ENCODE peak calls at places on chromosome 12, in six cellular contexts. One of them, this sample, is unnamed.

GRCh38 chr12:28827841-28828240 is 321.2 kb upstream of the FAR2 start:
- DNase-seq in A549: no peak
- DNase-seq in neural progenitor cell: no peak
- DNase-seq in mammary epithelial cell: no peak
- DNase-seq in AG09309: no peak
- DNase-seq in GM13977: no peak
- DNase-seq in this sample: no peak

GRCh38 chr12:117643971-117644370 is 282.5 kb upstream of the NOS1 start:
- DNase-seq in A549: no peak
- DNase-seq in neural progenitor cell: no peak
- DNase-seq in mammary epithelial cell: no peak
- DNase-seq in AG09309: no peak
- DNase-seq in GM13977: no peak
- DNase-seq in this sample: no peak

GRCh38 chr12:6697584-6698351 is 2.8 kb downstream of the PIANP start:
- DNase-seq in A549: peak
- DNase-seq in neural progenitor cell: peak
- DNase-seq in mammary epithelial cell: peak
- DNase-seq in AG09309: peak
- DNase-seq in GM13977: peak
- DNase-seq in this sample: no peak

GRCh38 chr12:40106655-40107054 is 774 bp upstream of the SLC2A13 start:
- DNase-seq in A549: no peak
- DNase-seq in neural progenitor cell: no peak
- DNase-seq in mammary epithelial cell: no peak
- DNase-seq in AG09309: no peak
- DNase-seq in GM13977: no peak
- DNase-seq in this sample: no peak

GRCh38 chr12:9864913-9865675 is 4.1 kb downstream of the CLEC2B start:
- DNase-seq in A549: no peak
- DNase-seq in neural progenitor cell: no peak
- DNase-seq in mammary epithelial cell: no peak
- DNase-seq in AG09309: no peak
- DNase-seq in GM13977: no peak
- DNase-seq in this sample: no peak

GRCh38 chr12:57516617-57517153 is 3.6 kb downstream of the DDIT3 start:
- DNase-seq in A549: no peak
- DNase-seq in neural progenitor cell: no peak
- DNase-seq in mammary epithelial cell: no peak
- DNase-seq in AG09309: no peak
- DNase-seq in GM13977: no peak
- DNase-seq in this sample: no peak

GRCh38 chr12:19423531-19423930 is 15.8 kb upstream of the AEBP2 start:
- DNase-seq in A549: no peak
- DNase-seq in neural progenitor cell: no peak
- DNase-seq in mammary epithelial cell: no peak
- DNase-seq in AG09309: no peak
- DNase-seq in GM13977: no peak
- DNase-seq in this sample: no peak

GRCh38 chr12:88228720-88229119 is 86.6 kb downstream of the TMTC3 start:
- DNase-seq in A549: no peak
- DNase-seq in neural progenitor cell: no peak
- DNase-seq in mammary epithelial cell: no peak
- DNase-seq in AG09309: no peak
- DNase-seq in GM13977: no peak
- DNase-seq in this sample: no peak

GRCh38 chr12:49675137-49675536 is 32.1 kb downstream of the FMNL3 start:
- DNase-seq in A549: no peak
- DNase-seq in neural progenitor cell: no peak
- DNase-seq in mammary epithelial cell: no peak
- DNase-seq in AG09309: no peak
- DNase-seq in GM13977: no peak
- DNase-seq in this sample: no peak

GRCh38 chr12:30769802-30770201 is 15.1 kb upstream of the CAPRIN2 start:
- DNase-seq in A549: no peak
- DNase-seq in neural progenitor cell: no peak
- DNase-seq in mammary epithelial cell: no peak
- DNase-seq in AG09309: no peak
- DNase-seq in GM13977: no peak
- DNase-seq in this sample: no peak

GRCh38 chr12:52307836-52308806 is 13.1 kb downstream of the KRT83 start:
- DNase-seq in A549: peak
- DNase-seq in neural progenitor cell: peak
- DNase-seq in mammary epithelial cell: peak
- DNase-seq in AG09309: no peak
- DNase-seq in GM13977: no peak
- DNase-seq in this sample: no peak

GRCh38 chr12:103197725-103198388 is 240.4 kb downstream of the ASCL1 start:
- DNase-seq in A549: no peak
- DNase-seq in neural progenitor cell: no peak
- DNase-seq in mammary epithelial cell: no peak
- DNase-seq in AG09309: no peak
- DNase-seq in GM13977: no peak
- DNase-seq in this sample: no peak

GRCh38 chr12:121789800-121790748 is 3.4 kb downstream of the RHOF start:
- DNase-seq in A549: no peak
- DNase-seq in neural progenitor cell: no peak
- DNase-seq in mammary epithelial cell: no peak
- DNase-seq in AG09309: no peak
- DNase-seq in GM13977: peak
- DNase-seq in this sample: peak

GRCh38 chr12:63968685-63969084 is 124.2 kb downstream of the SRGAP1 start:
- DNase-seq in A549: no peak
- DNase-seq in neural progenitor cell: no peak
- DNase-seq in mammary epithelial cell: no peak
- DNase-seq in AG09309: no peak
- DNase-seq in GM13977: no peak
- DNase-seq in this sample: no peak

GRCh38 chr12:34394211-34395055 is 372.1 kb downstream of the ALG10 start:
- DNase-seq in A549: no peak
- DNase-seq in neural progenitor cell: no peak
- DNase-seq in mammary epithelial cell: no peak
- DNase-seq in AG09309: no peak
- DNase-seq in GM13977: peak
- DNase-seq in this sample: peak

GRCh38 chr12:72267974-72268373 is 4.2 kb upstream of the TRHDE start:
- DNase-seq in A549: peak
- DNase-seq in neural progenitor cell: no peak
- DNase-seq in mammary epithelial cell: no peak
- DNase-seq in AG09309: no peak
- DNase-seq in GM13977: no peak
- DNase-seq in this sample: no peak
- TF ChIP-seq CTCF in A549: peak
- TF ChIP-seq CTCF in neural progenitor cell: peak
- TF ChIP-seq CTCF in mammary epithelial cell: peak
- TF ChIP-seq CTCF in AG09309: peak
- TF ChIP-seq CTCF in GM13977: no peak
- TF ChIP-seq CTCF in this sample: no peak

GRCh38 chr12:119229205-119229604 is 50.5 kb downstream of the HSPB8 start:
- DNase-seq in A549: no peak
- DNase-seq in neural progenitor cell: no peak
- DNase-seq in mammary epithelial cell: no peak
- DNase-seq in AG09309: no peak
- DNase-seq in GM13977: no peak
- DNase-seq in this sample: no peak

GRCh38 chr12:119222222-119222951 is 43.7 kb downstream of the HSPB8 start:
- DNase-seq in A549: no peak
- DNase-seq in neural progenitor cell: no peak
- DNase-seq in mammary epithelial cell: no peak
- DNase-seq in AG09309: no peak
- DNase-seq in GM13977: no peak
- DNase-seq in this sample: no peak

GRCh38 chr12:119227292-119227691 is 48.6 kb downstream of the HSPB8 start:
- DNase-seq in A549: peak
- DNase-seq in neural progenitor cell: no peak
- DNase-seq in mammary epithelial cell: no peak
- DNase-seq in AG09309: no peak
- DNase-seq in GM13977: no peak
- DNase-seq in this sample: no peak

GRCh38 chr12:119229837-119230236 is 51.1 kb downstream of the HSPB8 start:
- DNase-seq in A549: peak
- DNase-seq in neural progenitor cell: peak
- DNase-seq in mammary epithelial cell: no peak
- DNase-seq in AG09309: no peak
- DNase-seq in GM13977: peak
- DNase-seq in this sample: no peak

GRCh38 chr12:119225454-119225853 is 46.7 kb downstream of the HSPB8 start:
- DNase-seq in A549: no peak
- DNase-seq in neural progenitor cell: peak
- DNase-seq in mammary epithelial cell: no peak
- DNase-seq in AG09309: no peak
- DNase-seq in GM13977: no peak
- DNase-seq in this sample: no peak
- TF ChIP-seq CTCF in A549: no peak
- TF ChIP-seq CTCF in neural progenitor cell: peak
- TF ChIP-seq CTCF in mammary epithelial cell: no peak
- TF ChIP-seq CTCF in AG09309: no peak
- TF ChIP-seq CTCF in GM13977: no peak
- TF ChIP-seq CTCF in this sample: no peak

DNA sequence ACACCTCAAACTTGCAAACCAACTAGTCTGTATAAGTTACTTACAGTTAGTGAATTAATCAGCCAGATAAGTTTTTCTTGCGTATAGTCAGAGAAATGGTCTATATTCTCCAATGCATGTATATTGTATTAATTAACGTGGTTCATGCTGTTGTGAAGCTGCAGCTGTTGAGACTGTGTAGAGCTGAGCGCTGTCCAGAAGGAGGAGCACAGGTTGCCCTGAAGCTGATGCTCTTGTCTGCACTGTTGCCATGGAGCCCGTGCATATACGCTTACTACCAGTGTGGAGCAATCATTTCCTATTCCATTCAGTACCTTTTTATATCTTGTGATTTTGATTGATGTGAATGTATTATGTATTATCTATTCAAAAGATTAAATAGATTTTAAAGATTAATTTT is 74.3 kb upstream of the ARID2 start:
- DNase-seq in A549: peak
- DNase-seq in neural progenitor cell: peak
- DNase-seq in mammary epithelial cell: peak
- DNase-seq in AG09309: no peak
- DNase-seq in GM13977: no peak
- DNase-seq in this sample: no peak
- TF ChIP-seq CTCF in A549: no peak
- TF ChIP-seq CTCF in neural progenitor cell: no peak
- TF ChIP-seq CTCF in mammary epithelial cell: peak
- TF ChIP-seq CTCF in AG09309: no peak
- TF ChIP-seq CTCF in GM13977: no peak
- TF ChIP-seq CTCF in this sample: no peak

DNA sequence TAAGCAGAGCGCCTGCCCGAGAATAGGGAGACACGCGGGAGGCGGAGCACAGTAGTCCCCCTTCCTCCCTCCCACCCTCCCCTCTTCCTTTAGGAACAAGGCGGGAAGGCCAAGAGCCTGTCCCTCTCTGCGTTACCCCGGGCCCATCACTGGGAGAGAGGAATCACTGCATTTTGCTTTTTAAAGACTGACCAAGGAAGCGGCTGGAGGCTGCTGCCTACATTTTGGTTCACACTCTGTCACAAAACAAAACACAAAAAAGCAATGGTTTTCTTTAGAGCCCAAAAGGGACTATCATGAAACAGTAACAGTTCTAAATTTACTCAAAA is 19.8 kb downstream of the STX2 start:
- DNase-seq in A549: no peak
- DNase-seq in neural progenitor cell: no peak
- DNase-seq in mammary epithelial cell: no peak
- DNase-seq in AG09309: no peak
- DNase-seq in GM13977: no peak
- DNase-seq in this sample: no peak
- TF ChIP-seq CTCF in A549: peak
- TF ChIP-seq CTCF in neural progenitor cell: no peak
- TF ChIP-seq CTCF in mammary epithelial cell: no peak
- TF ChIP-seq CTCF in AG09309: no peak
- TF ChIP-seq CTCF in GM13977: no peak
- TF ChIP-seq CTCF in this sample: peak

DNA sequence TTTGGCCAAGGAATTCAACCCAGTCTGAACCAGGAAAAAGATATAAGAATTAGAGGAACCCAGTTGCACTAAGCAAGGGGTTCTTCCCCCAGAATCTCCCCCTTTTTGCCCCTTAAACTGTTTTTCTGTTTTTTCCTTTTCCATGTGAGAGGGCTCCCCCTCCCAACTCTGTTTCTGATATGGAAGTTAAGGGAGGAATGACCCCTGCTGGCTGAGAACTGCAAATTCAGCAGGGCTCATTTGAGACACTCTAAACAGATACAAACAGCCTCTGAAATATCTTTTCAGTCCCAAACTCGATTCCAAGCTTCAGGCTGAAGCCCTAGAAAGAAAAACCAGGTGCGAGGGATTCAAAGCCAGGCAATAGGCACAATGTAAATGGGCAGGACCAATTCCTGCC is 132.7 kb downstream of the SLC41A2 start:
- DNase-seq in A549: peak
- DNase-seq in neural progenitor cell: peak
- DNase-seq in mammary epithelial cell: peak
- DNase-seq in AG09309: no peak
- DNase-seq in GM13977: no peak
- DNase-seq in this sample: no peak
- TF ChIP-seq CTCF in A549: peak
- TF ChIP-seq CTCF in neural progenitor cell: peak
- TF ChIP-seq CTCF in mammary epithelial cell: peak
- TF ChIP-seq CTCF in AG09309: peak
- TF ChIP-seq CTCF in GM13977: no peak
- TF ChIP-seq CTCF in this sample: no peak

This sample was measured in CD14-positive monocyte.